ENCODE peak calls at places on chromosomes 7 and 10, in six cellular contexts. One of them, this sample, is unnamed.
A peak's percentile ranks its signal among the peaks of the same experiment; 100 is the strongest.

GRCh38 chr10:119408969-119409371 is 133.5 kb downstream of the RGS10 start:
- DNase-seq in coronary artery: no peak
- DNase-seq in NCI-H1694 treated with DMSO at 0.1 percent for 48 hours: no peak
- DNase-seq in NCI-H774: no peak
- DNase-seq in T-helper 2 cell: no peak
- DNase-seq in left colon: no peak
- DNase-seq in this sample: no peak

GRCh38 chr10:109959571-109960145 is 36.3 kb upstream of the XPNPEP1 start:
- DNase-seq in coronary artery: no peak
- DNase-seq in NCI-H1694 treated with DMSO at 0.1 percent for 48 hours: peak; percentile 73
- DNase-seq in NCI-H774: no peak
- DNase-seq in T-helper 2 cell: no peak
- DNase-seq in left colon: no peak
- DNase-seq in this sample: no peak

GRCh38 chr10:7563368-7563767 is 103.4 kb downstream of the ITIH5 start:
- DNase-seq in coronary artery: no peak
- DNase-seq in NCI-H1694 treated with DMSO at 0.1 percent for 48 hours: no peak
- DNase-seq in NCI-H774: no peak
- DNase-seq in T-helper 2 cell: no peak
- DNase-seq in left colon: peak; percentile 56
- DNase-seq in this sample: no peak

GRCh38 chr7:151448261-151449252 is 8.6 kb upstream of the CRYGN start:
- DNase-seq in coronary artery: peak; percentile 88
- DNase-seq in NCI-H1694 treated with DMSO at 0.1 percent for 48 hours: peak; percentile 65
- DNase-seq in NCI-H774: peak; percentile 34
- DNase-seq in T-helper 2 cell: peak; percentile 62
- DNase-seq in left colon: no peak
- DNase-seq in this sample: no peak

GRCh38 chr10:96413151-96413787 is 54.5 kb upstream of the OPALIN start:
- DNase-seq in coronary artery: peak; percentile 53
- DNase-seq in NCI-H1694 treated with DMSO at 0.1 percent for 48 hours: no peak
- DNase-seq in NCI-H774: no peak
- DNase-seq in T-helper 2 cell: no peak
- DNase-seq in left colon: no peak
- DNase-seq in this sample: no peak

GRCh38 chr7:76408121-76408560 is 1.4 kb downstream of the SSC4D start:
- DNase-seq in coronary artery: no peak
- DNase-seq in NCI-H1694 treated with DMSO at 0.1 percent for 48 hours: no peak
- DNase-seq in NCI-H774: no peak
- DNase-seq in T-helper 2 cell: no peak
- DNase-seq in left colon: no peak
- DNase-seq in this sample: no peak

GRCh38 chr7:101235050-101235449 is 2.6 kb downstream of the CLDN15 start:
- DNase-seq in coronary artery: no peak
- DNase-seq in NCI-H1694 treated with DMSO at 0.1 percent for 48 hours: no peak
- DNase-seq in NCI-H774: no peak
- DNase-seq in T-helper 2 cell: no peak
- DNase-seq in left colon: no peak
- DNase-seq in this sample: peak; percentile 33

GRCh38 chr7:141072548-141073172 is 1.2 kb upstream of the TMEM178B start:
- DNase-seq in coronary artery: no peak
- DNase-seq in NCI-H1694 treated with DMSO at 0.1 percent for 48 hours: peak; percentile 86
- DNase-seq in NCI-H774: peak; percentile 65
- DNase-seq in T-helper 2 cell: peak; percentile 3
- DNase-seq in left colon: peak; percentile 39
- DNase-seq in this sample: peak; percentile 37

GRCh38 chr10:98170249-98171117 is 36.0 kb downstream of the R3HCC1L start:
- DNase-seq in coronary artery: no peak
- DNase-seq in NCI-H1694 treated with DMSO at 0.1 percent for 48 hours: peak; percentile 21
- DNase-seq in NCI-H774: peak; percentile 0
- DNase-seq in T-helper 2 cell: no peak
- DNase-seq in left colon: no peak
- DNase-seq in this sample: peak; percentile 73

GRCh38 chr10:108515821-108516220 is 1351.3 kb upstream of the SORCS1 start:
- DNase-seq in coronary artery: no peak
- DNase-seq in NCI-H1694 treated with DMSO at 0.1 percent for 48 hours: no peak
- DNase-seq in NCI-H774: no peak
- DNase-seq in T-helper 2 cell: no peak
- DNase-seq in left colon: no peak
- DNase-seq in this sample: no peak

This sample was measured in HT-29.